ENCODE peak calls at places on chromosome 4, in seven cellular contexts. C, F, K, Q, P, M and S are unnamed samples.
A peak's percentile ranks its signal among the peaks of the same experiment; 100 is the strongest.

GRCh38 chr4:26140150-26140898 is 180.5 kb upstream of the RBPJ start:
- DNase-seq in M (no peak), Q (no peak), C (no peak), P (peak; percentile 16), F (peak; percentile 22), K (no peak), S (no peak)

GRCh38 chr4:7226993-7227392 is 34.7 kb downstream of the SORCS2 start:
- DNase-seq in Q (no peak), F (no peak), K (no peak), P (peak; percentile 26), C (no peak), M (no peak), S (no peak)

GRCh38 chr4:37661643-37662221 is 24.4 kb downstream of the RELL1 start:
- DNase-seq in C (no peak), M (no peak), F (no peak), P (no peak), K (no peak), Q (no peak), S (no peak)

GRCh38 chr4:79982587-79983327 is 90.3 kb downstream of the ANTXR2 start:
- DNase-seq in K (peak; percentile 48), Q (no peak), M (no peak), C (no peak), F (no peak), P (no peak), S (no peak)

GRCh38 chr4:7766661-7767345 is 172.9 kb downstream of the AFAP1 start:
- DNase-seq in P (no peak), C (no peak), Q (no peak), K (no peak), M (no peak), F (no peak), S (no peak)

GRCh38 chr4:122710434-122711308 is 21.8 kb upstream of the BBS12 start:
- DNase-seq in C (no peak), P (no peak), Q (no peak), F (no peak), M (no peak), K (peak; percentile 31), S (no peak)

GRCh38 chr4:161949941-161950725 is 213.7 kb downstream of the FSTL5 start:
- DNase-seq in C (no peak), Q (no peak), K (peak; percentile 3), M (no peak), F (no peak), P (no peak), S (peak; percentile 7)

GRCh38 chr4:24702266-24702665 is 93.1 kb upstream of the SOD3 start:
- DNase-seq in Q (no peak), K (no peak), P (no peak), F (no peak), M (no peak), C (no peak), S (no peak)

GRCh38 chr4:153420361-153420760 is 45.8 kb upstream of the TMEM131L start:
- DNase-seq in M (no peak), C (no peak), F (no peak), K (peak; percentile 36), P (no peak), Q (no peak), S (no peak)

GRCh38 chr4:109472343-109472761 is 38.7 kb downstream of the SEC24B start:
- DNase-seq in F (no peak), K (peak; percentile 58), M (no peak), C (no peak), Q (no peak), P (no peak), S (no peak)

GRCh38 chr4:43244688-43245382 is 352.3 kb downstream of the GRXCR1 start:
- DNase-seq in F (no peak), P (no peak), M (no peak), C (no peak), K (no peak), Q (no peak), S (no peak)

GRCh38 chr4:137627938-137628460 is 95.7 kb upstream of the PCDH18 start:
- DNase-seq in C (no peak), F (no peak), Q (no peak), M (no peak), K (no peak), P (no peak), S (no peak)

GRCh38 chr4:61831987-61832386 is 631.9 kb downstream of the ADGRL3 start:
- DNase-seq in C (no peak), Q (no peak), F (no peak), M (no peak), P (no peak), K (no peak), S (no peak)

GRCh38 chr4:159174645-159175147 is 71.8 kb downstream of the RAPGEF2 start:
- DNase-seq in F (no peak), K (no peak), P (no peak), C (no peak), Q (no peak), M (no peak), S (no peak)

GRCh38 chr4:78131403-78131802 is 74.3 kb downstream of the FRAS1 start:
- DNase-seq in P (no peak), C (no peak), M (peak; percentile 11), F (no peak), Q (no peak), K (peak; percentile 53), S (no peak)

GRCh38 chr4:40264995-40265909 is 68.4 kb downstream of the RHOH start:
- DNase-seq in P (peak; percentile 85), Q (no peak), F (peak; percentile 63), K (peak; percentile 60), M (no peak), C (peak; percentile 53), S (peak; percentile 30)

GRCh38 chr4:124526760-124527159 is 185.8 kb downstream of the ANKRD50 start:
- DNase-seq in C (no peak), K (no peak), Q (no peak), P (no peak), M (no peak), F (no peak), S (no peak)

GRCh38 chr4:93646225-93646930 is 182.2 kb upstream of the ATOH1 start:
- DNase-seq in K (no peak), Q (no peak), M (no peak), F (no peak), C (no peak), P (no peak), S (peak; percentile 20)

GRCh38 chr4:53601251-53601764 is 10.0 kb upstream of the LNX1 start:
- DNase-seq in P (peak; percentile 70), M (no peak), F (peak; percentile 29), C (no peak), Q (peak; percentile 24), K (peak; percentile 21), S (no peak)

GRCh38 chr4:17448689-17449088 is 63.2 kb downstream of the QDPR start:
- DNase-seq in K (peak; percentile 72), M (peak; percentile 39), P (no peak), C (no peak), F (no peak), Q (no peak), S (no peak)

GRCh38 chr4:75848891-75849290 is 53.4 kb downstream of the PPEF2 start:
- DNase-seq in C (no peak), K (peak; percentile 17), M (no peak), Q (no peak), P (no peak), F (no peak), S (no peak)

GRCh38 chr4:83389037-83389755 is 54.5 kb upstream of the HPSE start:
- DNase-seq in Q (no peak), M (no peak), F (no peak), C (no peak), P (no peak), K (no peak), S (no peak)

GRCh38 chr4:73715659-73716058 is 24.7 kb upstream of the CXCL8 start:
- DNase-seq in C (no peak), Q (no peak), M (no peak), P (no peak), K (no peak), F (no peak), S (no peak)

GRCh38 chr4:133865606-133866327 is 335.8 kb downstream of the PABPC4L start:
- DNase-seq in P (peak; percentile 41), C (no peak), M (peak; percentile 80), Q (no peak), F (no peak), K (peak; percentile 92), S (peak; percentile 73)

GRCh38 chr4:11728165-11728564 is 299.5 kb upstream of the HS3ST1 start:
- DNase-seq in C (no peak), M (no peak), P (no peak), F (no peak), Q (no peak), K (no peak), S (no peak)

GRCh38 chr4:23237771-23238170 is 545.0 kb downstream of the GBA3 start:
- DNase-seq in K (peak; percentile 29), C (no peak), Q (no peak), F (no peak), M (no peak), P (no peak), S (no peak)

GRCh38 chr4:168451744-168452394 is 28.4 kb downstream of the DDX60L start:
- DNase-seq in F (no peak), C (no peak), K (peak; percentile 35), Q (no peak), M (no peak), P (no peak), S (peak; percentile 15)

GRCh38 chr4:104490096-104490769 is 4.5 kb downstream of the CXXC4 start:
- DNase-seq in P (no peak), F (peak; percentile 42), Q (no peak), K (no peak), C (no peak), M (no peak), S (no peak)

GRCh38 chr4:1684756-1685603 is 867 bp upstream of the FAM53A start:
- DNase-seq in M (no peak), Q (no peak), C (no peak), K (no peak), F (peak; percentile 32), P (no peak), S (no peak)